ENCODE peak calls at places on chromosomes 16 and 17, in five cellular contexts. R is trophoblast cell, T is IMR-90, N is mesendoderm, B is H1. S is an unnamed sample.

GRCh38 chr17:21275047-21275578 is 9.4 kb upstream of the MAP2K3 start:
- DNase-seq in R (no peak), T (no peak), N (no peak), B (no peak), S (no peak)

GRCh38 chr16:57299009-57299718 is 14.7 kb upstream of the PLLP start:
- DNase-seq in R (no peak), T (no peak), N (no peak), B (no peak), S (no peak)

GRCh38 chr16:4111748-4112696 is 4.2 kb downstream of the ADCY9 start:
- DNase-seq in R (no peak), T (peak; percentile 55), N (no peak), B (no peak), S (peak; percentile 42)

GRCh38 chr17:29726721-29727252 is 104.1 kb upstream of the CORO6 start:
- DNase-seq in R (no peak), T (peak; percentile 39), N (peak; percentile 59), B (no peak), S (peak; percentile 38)

GRCh38 chr16:70684146-70685060 is 1.4 kb downstream of the MTSS2 start:
- DNase-seq in R (no peak), T (no peak), N (no peak), B (no peak), S (no peak)

GRCh38 chr16:21211486-21211885 is at the start of gene ZP2:
- DNase-seq in R (no peak), T (no peak), N (no peak), B (no peak), S (no peak)

GRCh38 chr16:85522842-85523601 is 90.1 kb upstream of the GSE1 start:
- DNase-seq in R (peak; percentile 50), T (peak; percentile 24), N (peak; percentile 53), B (no peak), S (peak; percentile 53)

GRCh38 chr17:16495561-16495960 is 3.6 kb upstream of the LRRC75A start:
- DNase-seq in R (no peak), T (no peak), N (no peak), B (no peak), S (no peak)

GRCh38 chr17:10316986-10317834 is 55.6 kb downstream of the MYH13 start:
- DNase-seq in R (peak; percentile 53), T (peak; percentile 41), N (peak; percentile 59), B (no peak), S (peak; percentile 26)

GRCh38 chr16:21598676-21599157 is 660 bp upstream of the METTL9 start:
- DNase-seq in R (no peak), T (no peak), N (peak; percentile 23), B (no peak), S (no peak)

GRCh38 chr17:36495076-36495578 is 8.6 kb downstream of the ZNHIT3 start:
- DNase-seq in R (no peak), T (no peak), N (no peak), B (no peak), S (no peak)

GRCh38 chr17:46769531-46770438 is 48.7 kb downstream of the WNT3 start:
- DNase-seq in R (no peak), T (no peak), N (no peak), B (no peak), S (no peak)

GRCh38 chr17:48025904-48026502 is 11.6 kb downstream of the COPZ2 start:
- DNase-seq in R (peak; percentile 98), T (no peak), N (peak; percentile 84), B (no peak), S (no peak)
- H3K4me3 ChIP-seq in R (no peak overlapping the region), T (no peak overlapping the region), N (no peak overlapping the region), B (no peak overlapping the region), S (peak overlapping the region; percentile 83)

GRCh38 chr16:82433042-82433441 is 193.7 kb upstream of the CDH13 start:
- DNase-seq in R (no peak), T (no peak), N (no peak), B (no peak), S (no peak)

DNA sequence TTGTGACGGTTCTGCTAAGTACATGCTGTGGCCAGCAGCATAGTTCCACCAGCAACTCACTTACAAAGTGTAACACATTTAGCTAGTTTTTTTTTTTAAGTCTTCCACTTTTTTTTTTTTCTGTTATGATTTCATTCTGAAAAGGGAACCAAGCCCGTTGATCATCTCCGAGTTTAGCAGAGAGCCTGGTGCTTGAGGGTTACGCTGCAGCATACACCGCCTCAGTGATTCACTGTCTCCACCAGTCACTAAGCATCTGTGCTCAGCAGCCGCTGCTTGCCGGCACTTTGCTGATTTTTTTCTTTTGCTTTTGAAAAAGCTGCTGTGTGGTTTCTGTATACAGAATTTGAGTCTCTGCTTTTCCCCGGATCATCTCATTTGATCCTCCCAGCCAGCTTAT is 194.5 kb upstream of the CDH13 start:
- DNase-seq in R (no peak), T (no peak), N (no peak), B (no peak), S (no peak)
- H3K18ac ChIP-seq in R (no peak overlapping the region), T (no peak overlapping the region), N (no peak overlapping the region), B (no peak overlapping the region), S (no peak overlapping the region)

GRCh38 chr16:65118866-65119265 is 3.0 kb downstream of the CDH11 start:
- DNase-seq in R (no peak), T (peak; percentile 34), N (no peak), B (no peak), S (peak; percentile 32)
- H3K4me3 ChIP-seq in R (no peak overlapping the region), T (peak overlapping the region; percentile 18), N (no peak overlapping the region), B (no peak overlapping the region), S (no peak overlapping the region)

GRCh38 chr17:57862410-57862989 is 12.7 kb upstream of the MRPS23 start:
- DNase-seq in R (no peak), T (no peak), N (no peak), B (no peak), S (no peak)

GRCh38 chr17:57861000-57861736 is 11.3 kb upstream of the MRPS23 start:
- DNase-seq in R (no peak), T (peak; percentile 60), N (peak; percentile 85), B (no peak), S (peak; percentile 85)

GRCh38 chr17:57860414-57860999 is 10.7 kb upstream of the MRPS23 start:
- DNase-seq in R (no peak), T (no peak), N (no peak), B (no peak), S (no peak)

GRCh38 chr17:57862990-57863667 is 13.3 kb upstream of the MRPS23 start:
- DNase-seq in R (no peak), T (no peak), N (peak; percentile 62), B (no peak), S (peak; percentile 36)

DNA sequence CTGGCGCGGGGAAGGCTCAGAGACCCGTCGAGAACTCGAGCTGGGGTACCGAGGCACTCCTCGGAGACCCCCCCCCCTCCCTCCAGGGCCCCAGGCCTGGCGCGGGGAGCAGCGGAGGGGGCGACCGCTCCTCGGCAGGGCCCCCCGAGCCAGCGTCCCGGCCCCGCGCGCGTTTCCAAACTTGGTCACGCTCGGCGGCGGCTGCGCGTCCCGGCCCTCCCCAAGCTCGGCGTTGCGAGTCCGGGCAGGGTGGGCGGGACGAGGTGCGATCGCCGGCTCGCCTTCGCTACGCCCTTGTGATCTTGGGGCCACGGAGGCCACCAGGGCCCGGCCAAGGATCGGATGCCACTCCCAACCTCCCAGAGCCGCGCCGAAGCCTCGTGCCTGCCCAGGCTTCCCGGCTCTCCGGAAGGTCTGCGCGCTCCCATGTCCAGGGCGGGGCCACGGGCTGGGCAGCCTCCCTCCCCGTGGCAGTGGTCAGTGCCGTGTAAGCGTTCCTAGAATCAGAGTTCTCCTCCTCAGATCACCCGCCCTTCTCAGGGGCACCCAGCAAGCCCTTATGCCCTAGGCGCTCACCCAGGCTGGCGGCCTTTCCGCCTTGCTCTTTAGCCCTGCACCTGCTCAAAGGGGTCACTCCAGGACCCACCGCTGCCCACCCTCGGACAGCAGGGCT is 12.0 kb upstream of the MRPS23 start:
- DNase-seq in R (no peak), T (no peak), N (no peak), B (no peak), S (peak; percentile 62)
- H3K18ac ChIP-seq in R (no peak overlapping the region), T (peak overlapping the region; percentile 55), N (peak overlapping the region; percentile 28), B (peak overlapping the region; percentile 68), S (peak overlapping the region; percentile 90)

GRCh38 chr17:72726936-72727335 is 365.6 kb downstream of the SLC39A11 start:
- DNase-seq in R (no peak), T (peak; percentile 77), N (no peak), B (no peak), S (peak; percentile 77)
- H3K4me3 ChIP-seq in R (no peak overlapping the region), T (no peak overlapping the region), N (no peak overlapping the region), B (no peak overlapping the region), S (no peak overlapping the region)

DNA sequence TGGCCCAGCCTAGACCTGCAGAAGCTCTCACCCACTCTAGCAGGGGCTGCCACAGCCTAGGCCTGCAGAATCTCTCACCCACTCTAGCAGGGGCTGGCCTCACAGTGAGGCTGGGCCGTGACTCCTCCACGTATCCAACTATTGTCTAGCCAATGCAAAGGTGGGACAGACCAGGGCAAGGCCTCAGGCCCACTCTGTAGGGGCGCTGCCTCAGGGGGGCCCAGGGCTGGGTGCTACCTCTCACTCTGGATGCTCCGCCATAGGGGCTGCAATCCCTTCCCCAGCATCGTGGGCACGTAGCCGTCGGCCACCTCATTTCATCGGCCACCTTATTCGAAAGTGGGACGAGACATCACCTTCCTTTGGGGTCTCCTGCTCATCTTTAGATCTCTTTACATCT is 51.7 kb downstream of the RPH3AL start:
- DNase-seq in R (no peak), T (no peak), N (no peak), B (no peak), S (no peak)
- H3K18ac ChIP-seq in R (no peak overlapping the region), T (no peak overlapping the region), N (no peak overlapping the region), B (no peak overlapping the region), S (no peak overlapping the region)

GRCh38 chr16:66933776-66934137 is 445 bp downstream of the CIAO2B start:
- DNase-seq in R (peak; percentile 80), T (peak; percentile 35), N (no peak), B (no peak), S (no peak)

GRCh38 chr16:66934138-66934838 is at the start of gene CIAO2B:
- DNase-seq in R (peak; percentile 74), T (peak; percentile 84), N (peak; percentile 86), B (no peak), S (peak; percentile 89)

GRCh38 chr16:66930189-66930588 is 4.0 kb downstream of the CIAO2B start:
- DNase-seq in R (peak; percentile 65), T (peak; percentile 85), N (no peak), B (no peak), S (peak; percentile 63)

GRCh38 chr16:66931665-66932064 is 2.5 kb downstream of the CIAO2B start:
- DNase-seq in R (no peak), T (no peak), N (no peak), B (no peak), S (no peak)

GRCh38 chr16:66932076-66932475 is 2.1 kb downstream of the CIAO2B start:
- DNase-seq in R (peak; percentile 74), T (no peak), N (no peak), B (no peak), S (no peak)
- H3K4me3 ChIP-seq in R (no peak overlapping the region), T (no peak overlapping the region), N (no peak overlapping the region), B (no peak overlapping the region), S (no peak overlapping the region)

DNA sequence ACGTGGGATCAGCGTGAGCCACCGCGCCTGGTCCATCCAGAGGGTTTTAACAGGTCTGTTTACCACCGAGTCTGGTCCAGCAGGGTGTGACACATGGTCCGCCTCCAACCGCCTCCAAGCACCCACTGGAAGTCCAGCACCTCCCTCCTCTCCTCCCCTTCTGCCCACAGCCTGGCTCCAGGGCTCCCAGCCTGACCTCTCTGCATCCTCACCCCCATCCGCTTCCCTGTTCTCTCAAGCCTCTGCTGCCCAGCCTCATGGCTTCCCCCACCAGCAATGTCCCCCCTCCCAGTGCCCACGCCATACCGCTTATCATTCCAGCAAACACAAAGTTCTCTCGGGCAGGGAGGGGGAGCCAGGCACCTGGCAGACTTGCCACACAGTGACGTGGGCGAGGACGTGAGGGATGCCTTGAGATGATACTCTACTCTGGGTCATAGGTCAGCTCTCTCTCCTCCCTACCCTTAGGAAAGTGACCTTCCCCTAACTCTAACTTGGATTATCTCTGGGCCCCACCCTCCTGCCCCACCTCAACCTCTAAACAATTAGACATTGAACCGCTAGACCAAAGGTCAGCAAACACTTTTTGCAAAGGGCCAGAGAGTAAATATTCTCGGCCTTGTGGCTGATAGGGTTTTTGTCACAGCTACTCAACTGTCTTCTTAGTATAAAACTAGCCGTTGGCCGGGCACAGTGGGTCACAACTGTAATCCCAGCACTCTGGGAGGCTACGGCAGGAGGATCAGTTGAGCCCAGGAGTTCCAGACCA is 23.1 kb downstream of the CDC42EP4 start:
- DNase-seq in R (no peak), T (no peak), N (no peak), B (no peak), S (no peak)
- H3K18ac ChIP-seq in R (no peak overlapping the region), T (no peak overlapping the region), N (no peak overlapping the region), B (no peak overlapping the region), S (no peak overlapping the region)